ENCODE peak calls at places on chromosomes 1 and 21, in four cellular contexts. D is HepG2, Z is K562, R is GM12878. Q is an unnamed sample.

GRCh38 chr1:116954450-116954849 is 44.7 kb downstream of the PTGFRN start:
- DNase-seq in D (no peak), Z (no peak), R (no peak), Q (no peak)

GRCh38 chr1:71093938-71094337 is 13.1 kb upstream of the ZRANB2 start:
- DNase-seq in D (no peak), Z (peak), R (no peak), Q (no peak)

GRCh38 chr21:46002841-46003574 is 21.4 kb downstream of the COL6A1 start:
- DNase-seq in D (no peak), Z (no peak), R (no peak), Q (no peak)

GRCh38 chr1:67570473-67571143 is 114.4 kb upstream of the GADD45A start:
- DNase-seq in D (no peak), Z (peak), R (no peak), Q (no peak)

GRCh38 chr1:163561570-163562295 is 240.0 kb downstream of the NUF2 start:
- DNase-seq in D (peak), Z (no peak), R (no peak), Q (peak)

GRCh38 chr1:2930016-2930815 is 91.1 kb upstream of the ACTRT2 start:
- DNase-seq in D (no peak), Z (no peak), R (no peak), Q (no peak)

GRCh38 chr1:169025412-169025811 is 81.1 kb upstream of the ATP1B1 start:
- DNase-seq in D (no peak), Z (no peak), R (no peak), Q (no peak)

GRCh38 chr1:215479567-215479966 is 87.5 kb upstream of the KCTD3 start:
- DNase-seq in D (no peak), Z (no peak), R (no peak), Q (no peak)

DNA sequence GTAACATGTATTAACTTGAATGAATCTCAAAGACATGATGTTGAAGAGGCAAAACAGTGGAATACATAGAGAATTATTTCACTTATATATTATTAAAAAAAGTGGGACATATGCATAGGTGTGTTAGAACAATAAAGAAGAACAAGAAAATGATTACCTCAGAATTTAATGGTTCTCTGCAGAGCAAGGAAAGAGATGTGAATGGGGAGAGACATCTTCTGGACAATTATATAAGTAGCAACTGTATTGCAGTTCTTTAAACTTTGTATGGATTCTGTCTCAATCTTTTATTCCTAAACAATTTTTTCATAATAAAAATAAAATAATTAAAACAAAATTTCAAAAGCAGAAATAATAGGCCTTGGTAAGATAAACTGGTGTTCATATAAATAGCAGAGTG is 674.9 kb upstream of the ADGRL4 start:
- DNase-seq in D (no peak), Z (no peak), R (no peak), Q (no peak)
- H3K27ac ChIP-seq in D (no peak), Z (no peak), R (no peak), Q (no peak)

DNA sequence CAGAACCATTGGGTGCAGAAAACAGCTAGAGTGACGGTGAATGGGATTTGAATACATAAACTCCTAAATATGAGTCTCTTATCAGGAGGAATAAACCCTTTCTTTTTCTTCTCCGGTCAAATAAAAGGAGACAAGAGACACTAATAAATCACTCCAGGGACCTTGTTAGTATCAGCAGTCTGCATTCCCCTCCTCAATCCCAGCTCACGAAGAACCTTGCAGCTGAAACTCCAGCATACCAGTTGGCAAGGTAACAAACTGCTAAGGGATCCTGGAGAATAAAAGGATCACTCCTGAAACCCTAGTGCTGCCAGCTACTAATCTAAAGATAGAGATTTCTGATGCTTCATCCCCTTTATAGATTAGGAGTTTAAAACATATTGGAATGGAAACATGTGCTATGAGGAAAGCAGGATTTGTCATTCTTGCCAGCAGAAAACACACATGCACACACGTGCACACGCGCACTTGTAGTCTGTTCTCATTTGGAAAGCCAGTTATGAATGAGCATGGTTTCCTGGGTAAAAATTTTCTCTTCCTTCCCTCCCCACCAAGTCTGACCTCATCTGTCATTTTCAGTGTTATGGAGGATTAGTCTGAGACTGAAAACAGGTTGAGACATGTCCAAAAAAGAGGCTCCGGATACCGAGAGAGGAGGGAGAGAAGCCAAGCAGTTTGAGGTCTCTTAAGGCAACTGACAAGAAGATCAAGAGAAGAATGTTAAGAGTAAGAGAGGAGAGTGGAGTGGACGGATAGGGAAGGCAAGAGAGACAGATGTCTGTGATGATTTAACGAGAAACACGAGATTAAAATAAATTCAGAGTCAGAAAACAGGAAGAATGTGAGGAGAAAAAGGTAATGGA is 10.9 kb downstream of the IER5 start:
- DNase-seq in D (no peak), Z (no peak), R (peak), Q (peak)
- TF ChIP-seq REST in D (no peak), Z (no peak), R (no peak), Q (no peak)

GRCh38 chr1:177183801-177184200 is 13.0 kb downstream of the BRINP2 start:
- DNase-seq in D (no peak), Z (no peak), R (no peak), Q (no peak)
- TF ChIP-seq CREB1 in D (no peak), Z (no peak), R (no peak), Q (no peak)

GRCh38 chr1:78604643-78605042 is 15.6 kb upstream of the IFI44L start:
- DNase-seq in D (no peak), Z (no peak), R (no peak), Q (no peak)

GRCh38 chr1:78603206-78603605 is 17.0 kb upstream of the IFI44L start:
- DNase-seq in D (no peak), Z (no peak), R (no peak), Q (no peak)

GRCh38 chr1:78607944-78608343 is 12.3 kb upstream of the IFI44L start:
- DNase-seq in D (peak), Z (no peak), R (no peak), Q (peak)

GRCh38 chr1:78606274-78606673 is 14.0 kb upstream of the IFI44L start:
- DNase-seq in D (no peak), Z (no peak), R (no peak), Q (no peak)

DNA sequence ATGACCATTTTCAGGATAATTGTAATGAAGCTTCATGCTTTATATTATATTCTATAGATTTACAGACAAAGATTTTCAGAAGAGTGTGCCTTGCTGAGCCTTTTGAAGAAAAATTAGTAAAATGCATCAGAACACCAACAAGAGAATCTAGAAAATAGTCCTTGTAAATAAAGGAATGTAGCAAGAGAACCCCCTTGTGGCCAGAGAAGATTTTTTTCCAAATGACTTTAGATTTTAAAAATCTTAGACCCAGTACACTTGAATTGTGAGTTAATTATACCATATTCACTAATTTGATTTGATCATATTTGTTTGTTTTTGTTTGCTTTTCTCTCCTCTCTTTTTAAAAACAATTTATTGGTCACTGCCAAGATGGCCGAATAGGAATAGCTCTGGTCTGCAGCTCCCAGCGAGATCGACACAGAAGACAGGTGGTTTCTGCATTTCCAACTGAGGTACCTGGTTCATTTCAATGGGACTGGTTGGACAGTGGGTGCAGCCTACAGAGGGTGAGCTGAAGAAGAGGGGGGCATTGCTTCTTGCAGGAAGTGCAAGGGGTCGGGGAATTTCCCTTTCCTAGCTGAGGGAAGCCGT is 12.8 kb upstream of the IFI44L start:
- DNase-seq in D (no peak), Z (no peak), R (no peak), Q (peak)
- H3K27ac ChIP-seq in D (no peak), Z (no peak), R (no peak), Q (no peak)

Q was measured in GM23338.